ENCODE peak calls at places on chromosomes 6 and 20, in four cellular contexts. V, Z, H and Y are unnamed samples. For H3K4me1 and H3K9me3, the result is how much of the 10 kb centered on the place peaks cover.

GRCh38 chr6:30926644-30927043 is 5.3 kb downstream of the SFTA2 start:
- DNase-seq in V (peak), Z (no peak), H (no peak), Y (no peak)

GRCh38 chr20:33359399-33360261 is 41.7 kb downstream of the CDK5RAP1 start:
- DNase-seq in V (no peak), Z (peak), H (no peak), Y (no peak)

GRCh38 chr6:75206338-75207210 is 721 bp upstream of the COL12A1 start:
- DNase-seq in V (no peak), Z (peak), H (no peak), Y (no peak)

GRCh38 chr20:5488823-5489222 is 172.1 kb upstream of the PROKR2 start:
- DNase-seq in V (no peak), Z (no peak), H (no peak), Y (no peak)

GRCh38 chr6:41568202-41568584 is 22.0 kb downstream of the FOXP4 start:
- DNase-seq in V (no peak), Z (no peak), H (no peak), Y (no peak)

GRCh38 chr6:2129076-2129695 is 116.2 kb downstream of the GMDS start:
- DNase-seq in V (no peak), Z (no peak), H (no peak), Y (no peak)

GRCh38 chr6:160256445-160256844 is 2.2 kb downstream of the SLC22A2 start:
- DNase-seq in V (no peak), Z (no peak), H (no peak), Y (no peak)

GRCh38 chr6:143397229-143398222 is 53.0 kb downstream of the ADAT2 start:
- DNase-seq in V (peak), Z (peak), H (no peak), Y (peak)

GRCh38 chr6:75467906-75468460 is 25.6 kb downstream of the FILIP1 start:
- DNase-seq in V (no peak), Z (no peak), H (no peak), Y (no peak)

GRCh38 chr20:11432407-11432806 is 485.3 kb upstream of the BTBD3 start:
- DNase-seq in V (no peak), Z (no peak), H (no peak), Y (no peak)

GRCh38 chr6:6622557-6622956 is 34.0 kb downstream of the LY86 start:
- DNase-seq in V (no peak), Z (no peak), H (no peak), Y (no peak)

GRCh38 chr6:127118505-127119360 is at the start of gene RSPO3:
- DNase-seq in V (no peak), Z (peak), H (no peak), Y (peak)

GRCh38 chr6:150720774-150721233 is 121.1 kb downstream of the PLEKHG1 start:
- DNase-seq in V (no peak), Z (no peak), H (no peak), Y (no peak)

GRCh38 chr20:36017034-36017951 is 48.9 kb downstream of the CNBD2 start:
- DNase-seq in V (peak), Z (peak), H (no peak), Y (no peak)

GRCh38 chr20:39967806-39968205 is 721.2 kb downstream of the MAFB start:
- DNase-seq in V (no peak), Z (no peak), H (no peak), Y (no peak)

GRCh38 chr6:73564578-73565345 is 43.9 kb upstream of the EEF1A1 start:
- DNase-seq in V (no peak), Z (no peak), H (no peak), Y (no peak)

GRCh38 chr20:10498196-10498595 is 63.1 kb downstream of the SLX4IP start:
- DNase-seq in V (no peak), Z (no peak), H (no peak), Y (no peak)

GRCh38 chr6:142356271-142356938 is 54.6 kb downstream of the ADGRG6 start:
- DNase-seq in V (no peak), Z (no peak), H (no peak), Y (no peak)

GRCh38 chr20:38144608-38145093 is 20.4 kb downstream of the TGM2 start:
- DNase-seq in V (no peak), Z (no peak), H (no peak), Y (no peak)

GRCh38 chr20:38143646-38144554 is 21.2 kb downstream of the TGM2 start:
- DNase-seq in V (no peak), Z (no peak), H (no peak), Y (peak)

GRCh38 chr20:38146628-38147027 is 18.4 kb downstream of the TGM2 start:
- DNase-seq in V (no peak), Z (no peak), H (no peak), Y (no peak)

GRCh38 chr20:38146156-38146555 is 18.9 kb downstream of the TGM2 start:
- DNase-seq in V (no peak), Z (no peak), H (no peak), Y (no peak)

DNA sequence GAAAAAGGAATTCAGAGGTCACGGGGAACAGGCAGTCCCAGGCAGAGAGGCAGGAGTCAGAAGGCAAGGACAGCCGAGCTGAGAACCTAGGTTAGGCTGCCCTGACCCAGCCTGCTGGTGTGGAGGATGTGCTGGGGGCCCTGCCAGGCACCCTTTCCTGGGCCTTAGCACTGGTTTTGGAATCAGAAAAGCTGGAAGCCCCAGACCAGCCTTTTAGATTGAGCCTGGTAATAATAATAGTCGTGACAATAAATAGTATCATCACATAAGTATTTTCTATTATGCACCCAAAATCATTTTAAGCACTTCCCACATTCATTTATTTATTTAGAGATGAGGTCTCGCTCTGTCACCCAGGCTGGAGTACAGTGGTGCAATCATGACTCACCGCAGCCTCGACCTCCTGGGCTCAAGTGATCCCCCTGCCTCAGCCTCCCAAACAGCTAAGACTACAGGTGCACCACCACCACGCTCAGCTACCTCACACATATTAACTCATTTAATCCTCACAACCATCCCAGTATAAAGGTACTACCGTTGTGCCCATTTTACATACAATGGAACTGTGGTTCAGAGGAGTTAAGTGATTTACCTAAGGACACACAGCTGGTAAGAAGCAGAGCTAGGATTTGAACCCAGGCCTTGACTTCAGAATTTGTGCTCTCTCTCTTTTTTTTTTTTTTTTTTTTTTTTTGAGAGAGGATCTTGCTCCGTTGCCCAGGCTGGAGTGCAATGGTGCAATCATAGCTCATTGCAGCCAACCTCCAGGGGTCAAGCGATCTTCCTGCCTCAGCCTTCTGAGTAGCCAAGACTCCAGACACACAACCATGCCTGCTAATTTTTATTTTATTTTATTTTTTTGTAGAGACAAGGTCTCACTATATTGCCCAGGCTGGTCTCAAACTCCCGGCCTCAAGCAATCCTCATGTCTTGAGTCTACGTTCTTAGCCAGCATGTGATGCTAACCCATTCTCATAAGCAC is 19.7 kb downstream of the TGM2 start:
- DNase-seq in V (no peak), Z (no peak), H (no peak), Y (no peak)
- H3K4me1 ChIP-seq in V (under half), Z (under half), H (half or more), Y (under half)

GRCh38 chr6:13680448-13680968 is 31.1 kb downstream of the RANBP9 start:
- DNase-seq in V (no peak), Z (no peak), H (no peak), Y (no peak)

GRCh38 chr6:13681305-13682061 is 30.2 kb downstream of the RANBP9 start:
- DNase-seq in V (no peak), Z (no peak), H (no peak), Y (no peak)

GRCh38 chr6:13678255-13678983 is 33.2 kb downstream of the RANBP9 start:
- DNase-seq in V (no peak), Z (no peak), H (no peak), Y (no peak)

GRCh38 chr6:13677878-13678254 is 33.8 kb downstream of the RANBP9 start:
- DNase-seq in V (no peak), Z (no peak), H (no peak), Y (no peak)

DNA sequence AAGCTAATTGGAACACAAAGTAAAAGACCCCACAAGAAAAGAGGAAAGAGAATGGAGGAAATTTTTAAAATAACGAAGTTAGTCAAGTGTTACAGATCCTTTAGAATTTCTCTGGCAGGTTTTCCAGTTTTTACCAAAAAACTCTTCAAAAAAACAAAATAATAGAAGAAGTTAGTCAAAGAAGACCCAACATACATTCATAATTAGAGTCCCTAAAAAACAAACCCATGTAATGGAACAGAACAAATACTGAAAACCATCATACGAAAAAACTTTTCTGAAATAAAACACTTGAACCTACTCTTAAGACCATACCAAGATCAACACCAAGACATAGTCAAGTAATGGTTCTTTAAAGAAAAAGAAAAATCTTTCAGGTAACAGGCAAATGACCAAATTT is 31.6 kb downstream of the RANBP9 start:
- DNase-seq in V (no peak), Z (no peak), H (no peak), Y (no peak)
- H3K9me3 ChIP-seq in V (under half), Z (under half), H (under half), Y (under half)

GRCh38 chr6:144793744-144794143 is 508.6 kb downstream of the UTRN start:
- DNase-seq in V (no peak), Z (no peak), H (no peak), Y (no peak)
- H3K4me1 ChIP-seq in V (under half), Z (under half), H (under half), Y (under half)

DNA sequence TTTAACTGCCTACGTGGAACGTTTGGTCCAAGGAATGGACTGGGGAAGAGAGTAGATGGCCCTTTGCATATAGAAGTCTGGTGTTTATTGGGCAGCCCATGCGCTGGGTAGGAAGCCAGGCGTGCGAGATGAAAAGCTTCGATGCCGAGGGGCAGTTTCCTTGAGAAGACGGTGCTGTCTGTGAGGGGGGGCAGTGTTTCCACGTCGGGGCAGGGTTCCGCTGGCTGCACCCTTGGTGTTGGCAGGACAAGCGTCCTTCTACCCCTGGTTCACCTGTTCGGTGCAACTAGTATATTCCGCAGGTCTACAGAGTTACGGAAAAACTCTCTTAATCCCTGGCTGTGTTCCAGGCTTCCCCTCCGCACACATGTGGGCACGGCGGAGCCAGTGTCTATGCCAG is 88.2 kb downstream of the SMOC2 start:
- DNase-seq in V (no peak), Z (no peak), H (no peak), Y (no peak)
- H3K9me3 ChIP-seq in V (under half), Z (under half), H (under half), Y (under half)